ENCODE peak calls at places on chromosomes 11 and 22, in eight cellular contexts. X is esophagus squamous epithelium, K is IMR-90, R is fibroblast of pulmonary artery, V is brain microvascular endothelial cell, O is sigmoid colon, P is A549, Y is psoas muscle. E is an unnamed sample.

GRCh38 chr22:35170716-35171697 is 86.3 kb upstream of the HMGXB4 start:
- DNase-seq in X (no peak), K (no peak), R (no peak), V (no peak), O (no peak), P (no peak), Y (no peak), E (no peak)

GRCh38 chr22:32469799-32470212 is 4.8 kb upstream of the FBXO7 start:
- DNase-seq in X (no peak), K (peak; percentile 84), R (peak; percentile 55), V (peak; percentile 76), O (peak; percentile 75), P (peak; percentile 60), Y (no peak), E (peak; percentile 47)

GRCh38 chr11:34632105-34632780 is 11.3 kb downstream of the EHF start:
- DNase-seq in X (no peak), K (no peak), R (no peak), V (no peak), O (no peak), P (peak; percentile 41), Y (peak; percentile 31), E (no peak)

GRCh38 chr11:133832096-133833081 is 12.9 kb downstream of the SPATA19 start:
- DNase-seq in X (no peak), K (no peak), R (no peak), V (no peak), O (no peak), P (no peak), Y (no peak), E (no peak)

GRCh38 chr11:69646493-69647201 is 5.7 kb downstream of the CCND1 start:
- DNase-seq in X (no peak), K (no peak), R (no peak), V (no peak), O (peak; percentile 57), P (no peak), Y (no peak), E (no peak)

GRCh38 chr11:132874638-132875037 is 657.7 kb downstream of the OPCML start:
- DNase-seq in X (no peak), K (peak; percentile 95), R (peak; percentile 11), V (peak; percentile 79), O (no peak), P (peak; percentile 2), Y (no peak), E (peak; percentile 84)

GRCh38 chr11:12625438-12626071 is 48.7 kb upstream of the TEAD1 start:
- DNase-seq in X (no peak), K (peak; percentile 98), R (peak; percentile 62), V (peak; percentile 97), O (no peak), P (peak; percentile 28), Y (no peak), E (peak; percentile 66)

GRCh38 chr22:39597236-39597869 is 26.8 kb downstream of the CACNA1I start:
- DNase-seq in X (no peak), K (no peak), R (no peak), V (no peak), O (no peak), P (no peak), Y (no peak), E (no peak)

GRCh38 chr22:36220457-36220921 is 18.8 kb downstream of the APOL2 start:
- DNase-seq in X (no peak), K (peak; percentile 59), R (peak; percentile 57), V (peak; percentile 51), O (peak; percentile 81), P (peak; percentile 30), Y (peak; percentile 42), E (no peak)

GRCh38 chr11:6833329-6833728 is 12.2 kb upstream of the OR10A5 start:
- DNase-seq in X (no peak), K (no peak), R (no peak), V (no peak), O (no peak), P (no peak), Y (no peak), E (no peak)

GRCh38 chr22:37244922-37245722 is 1.1 kb upstream of the RAC2 start:
- DNase-seq in X (no peak), K (no peak), R (no peak), V (no peak), O (no peak), P (no peak), Y (no peak), E (no peak)

GRCh38 chr11:43504316-43504950 is 145.7 kb downstream of the TTC17 start:
- DNase-seq in X (no peak), K (peak; percentile 13), R (peak; percentile 26), V (peak; percentile 7), O (no peak), P (peak; percentile 39), Y (no peak), E (peak; percentile 33)

GRCh38 chr11:15055620-15056356 is 17.6 kb upstream of the CALCB start:
- DNase-seq in X (no peak), K (no peak), R (no peak), V (no peak), O (no peak), P (no peak), Y (no peak), E (peak; percentile 63)

GRCh38 chr11:103541186-103541795 is 432.1 kb downstream of the DYNC2H1 start:
- DNase-seq in X (no peak), K (no peak), R (no peak), V (no peak), O (no peak), P (peak; percentile 38), Y (no peak), E (peak; percentile 93)

GRCh38 chr22:26479043-26479791 is 4.4 kb downstream of the HPS4 start:
- DNase-seq in X (no peak), K (no peak), R (no peak), V (no peak), O (no peak), P (no peak), Y (no peak), E (no peak)

GRCh38 chr11:117548876-117549275 is 221.2 kb downstream of the CEP164 start:
- DNase-seq in X (no peak), K (no peak), R (no peak), V (no peak), O (no peak), P (no peak), Y (no peak), E (no peak)

GRCh38 chr11:117546431-117547160 is 218.9 kb downstream of the CEP164 start:
- DNase-seq in X (no peak), K (no peak), R (no peak), V (no peak), O (no peak), P (no peak), Y (no peak), E (no peak)

GRCh38 chr11:117547911-117548310 is 220.3 kb downstream of the CEP164 start:
- DNase-seq in X (no peak), K (no peak), R (no peak), V (no peak), O (no peak), P (no peak), Y (no peak), E (no peak)

GRCh38 chr11:117545706-117546105 is 218.1 kb downstream of the CEP164 start:
- DNase-seq in X (no peak), K (no peak), R (no peak), V (no peak), O (no peak), P (no peak), Y (no peak), E (no peak)

GRCh38 chr11:117547188-117547831 is 219.7 kb downstream of the CEP164 start:
- DNase-seq in X (no peak), K (no peak), R (no peak), V (no peak), O (no peak), P (no peak), Y (no peak), E (no peak)
- H3K4me3 ChIP-seq in X (no peak overlapping the region), K (no peak overlapping the region), R (no peak overlapping the region), V (no peak overlapping the region), O (no peak overlapping the region), P (no peak overlapping the region), Y (no peak overlapping the region), E (no peak overlapping the region)

GRCh38 chr22:20422271-20422958 is 15.2 kb downstream of the SCARF2 start:
- DNase-seq in X (no peak), K (peak; percentile 43), R (no peak), V (no peak), O (peak; percentile 75), P (no peak), Y (no peak), E (no peak)
- H3K4me3 ChIP-seq in X (no peak overlapping the region), K (no peak overlapping the region), R (no peak overlapping the region), V (no peak overlapping the region), O (no peak overlapping the region), P (no peak overlapping the region), Y (no peak overlapping the region), E (no peak overlapping the region)

GRCh38 chr11:47589103-47589502 is 2.6 kb downstream of the FAM180B start:
- DNase-seq in X (no peak), K (no peak), R (no peak), V (no peak), O (no peak), P (no peak), Y (no peak), E (no peak)

GRCh38 chr11:47592276-47592675 is 1.9 kb downstream of the C1QTNF4 start:
- DNase-seq in X (no peak), K (no peak), R (no peak), V (no peak), O (no peak), P (no peak), Y (no peak), E (no peak)

GRCh38 chr11:47591764-47592163 is 2.4 kb downstream of the C1QTNF4 start:
- DNase-seq in X (no peak), K (no peak), R (no peak), V (no peak), O (no peak), P (no peak), Y (no peak), E (no peak)

GRCh38 chr11:47589504-47590025 is 3.1 kb downstream of the FAM180B start:
- DNase-seq in X (no peak), K (no peak), R (no peak), V (no peak), O (peak; percentile 79), P (no peak), Y (no peak), E (no peak)

GRCh38 chr11:47590026-47590861 is 3.8 kb downstream of the FAM180B start:
- DNase-seq in X (no peak), K (no peak), R (no peak), V (no peak), O (no peak), P (no peak), Y (no peak), E (no peak)
- H3K4me3 ChIP-seq in X (peak overlapping the region; percentile 25), K (peak overlapping the region; percentile 23), R (peak overlapping the region; percentile 11), V (peak overlapping the region; percentile 42), O (peak overlapping the region; percentile 51), P (no peak overlapping the region), Y (peak overlapping the region; percentile 53), E (peak overlapping the region; percentile 18)

DNA sequence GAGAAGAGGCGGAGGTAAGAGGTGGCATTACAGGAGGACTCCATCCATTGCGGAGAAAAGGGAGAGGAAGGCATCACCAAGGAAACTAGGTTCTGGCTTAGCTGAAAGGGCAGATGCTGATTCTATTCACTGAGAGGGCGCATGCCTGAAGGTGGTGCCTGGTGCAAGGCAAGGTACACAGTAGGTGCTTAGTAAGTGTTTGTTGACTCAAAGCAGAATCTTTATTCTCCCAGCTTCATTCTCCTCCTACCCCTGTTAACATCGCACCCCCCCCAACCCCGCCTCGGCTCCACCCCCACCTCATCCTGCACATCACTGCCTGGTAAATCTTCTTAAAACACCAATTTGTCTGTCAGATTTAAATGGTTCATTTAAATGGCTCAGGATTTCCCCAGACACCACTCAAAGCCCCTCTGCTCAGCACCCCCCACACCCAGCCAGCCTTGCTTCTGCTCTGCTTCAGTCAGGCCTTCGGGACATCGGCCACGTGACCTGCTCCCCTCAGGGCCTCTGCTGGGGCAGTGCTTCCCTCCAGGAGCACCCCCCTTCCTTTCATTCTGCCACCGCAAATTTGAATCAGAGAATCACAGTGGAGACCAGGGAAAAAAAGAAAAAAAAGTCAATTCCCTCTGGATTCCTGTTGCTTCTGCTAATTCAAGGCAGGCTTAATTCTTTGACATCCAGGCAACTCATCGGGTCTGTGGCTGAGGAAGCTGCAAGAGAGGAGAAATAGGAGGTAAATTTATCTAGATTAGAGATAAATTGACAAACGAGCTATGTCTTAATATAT is 17.8 kb upstream of the RCN1 start:
- DNase-seq in X (no peak), K (no peak), R (no peak), V (no peak), O (no peak), P (no peak), Y (no peak), E (no peak)
- H3K4me3 ChIP-seq in X (no peak overlapping the region), K (no peak overlapping the region), R (no peak overlapping the region), V (no peak overlapping the region), O (no peak overlapping the region), P (no peak overlapping the region), Y (no peak overlapping the region), E (no peak overlapping the region)

E was measured in bronchial epithelial cell.